ENCODE peak calls at places on chromosomes 13 and 19, in five cellular contexts. S is GM12891; W is NCI-H2029 treated with DMSO at 0.1 percent for 48 hours; U is midbrain; P is stimulated activated CD8-positive, alpha-beta memory T cell treated with anti-CD3 and anti-CD28 coated beads, Interleukin-7, amount 100 ng/mL, for 48 hours. O is an unnamed sample.

GRCh38 chr19:17871878-17872250 is at the start of gene SLC5A5:
- DNase-seq in S (no peak), P (no peak), W (no peak), U (no peak), O (no peak)

GRCh38 chr13:91185294-91185863 is 162.1 kb upstream of the MIR17HG start:
- DNase-seq in S (no peak), W (no peak), U (peak; percentile 48), P (no peak), O (no peak)

GRCh38 chr13:48954086-48954485 is 21.6 kb upstream of the FNDC3A start:
- DNase-seq in U (no peak), P (no peak), S (no peak), W (no peak), O (no peak)

GRCh38 chr19:41325947-41326706 is 16.2 kb downstream of the CCDC97 start:
- DNase-seq in S (peak; percentile 66), P (no peak), W (no peak), U (no peak), O (no peak)

GRCh38 chr13:91024157-91024792 is 323.2 kb upstream of the MIR17HG start:
- DNase-seq in W (no peak), S (no peak), P (no peak), U (no peak), O (no peak)

GRCh38 chr13:110546933-110547332 is 14.6 kb downstream of the RAB20 start:
- DNase-seq in P (no peak), U (no peak), W (peak; percentile 81), S (no peak), O (no peak)

GRCh38 chr13:47216176-47216822 is 319.4 kb upstream of the HTR2A start:
- DNase-seq in P (no peak), W (no peak), U (no peak), S (no peak), O (no peak)

GRCh38 chr13:60158321-60158801 is 5.4 kb downstream of the DIAPH3 start:
- DNase-seq in U (no peak), S (no peak), W (no peak), P (no peak), O (no peak)

GRCh38 chr19:55383789-55384575 is at the start of gene TMEM238:
- DNase-seq in S (peak; percentile 84), U (peak; percentile 20), W (no peak), P (no peak), O (peak; percentile 68)

GRCh38 chr19:3682741-3683404 is 17.4 kb downstream of the PIP5K1C start:
- DNase-seq in P (no peak), W (no peak), U (no peak), S (no peak), O (no peak)

GRCh38 chr19:45615795-45616708 is 14.0 kb upstream of the GPR4 start:
- DNase-seq in W (peak; percentile 95), S (peak; percentile 84), P (peak; percentile 63), U (no peak), O (peak; percentile 24)

GRCh38 chr13:53206455-53206854 is 177.8 kb downstream of the OLFM4 start:
- DNase-seq in U (no peak), S (no peak), P (no peak), W (no peak), O (peak; percentile 1)

GRCh38 chr13:51674276-51674675 is 90.0 kb downstream of the WDFY2 start:
- DNase-seq in S (no peak), W (peak; percentile 19), U (no peak), P (no peak), O (no peak)